ENCODE peak calls at places on chromosomes 13 and 19, in five cellular contexts. W, V, K, O and P are unnamed samples.
A peak's percentile ranks its signal among the peaks of the same experiment; 100 is the strongest.

GRCh38 chr19:47232422-47233211 is 1.6 kb upstream of the BBC3 start:
- DNase-seq in W (no peak), K (no peak), V (peak; percentile 52), O (peak; percentile 70), P (no peak)

GRCh38 chr13:23871616-23872220 is 17.5 kb downstream of the MIPEP start:
- DNase-seq in K (no peak), O (no peak), V (peak; percentile 34), W (peak; percentile 46), P (no peak)

GRCh38 chr19:40756502-40757110 is 5.6 kb downstream of the SNRPA start:
- DNase-seq in W (no peak), O (no peak), K (no peak), V (no peak), P (no peak)

GRCh38 chr13:112994781-112995355 is 25.9 kb downstream of the MCF2L start:
- DNase-seq in V (no peak), O (no peak), W (no peak), K (no peak), P (no peak)

GRCh38 chr19:36688058-36688457 is 646 bp downstream of the ZNF567 start:
- DNase-seq in O (no peak), W (no peak), V (no peak), K (no peak), P (no peak)

GRCh38 chr19:54473071-54473941 is at the start of gene CDC42EP5:
- DNase-seq in O (peak; percentile 88), K (peak; percentile 87), V (no peak), W (peak; percentile 60), P (no peak)

GRCh38 chr13:75454497-75454896 is 27.5 kb downstream of the TBC1D4 start:
- DNase-seq in K (no peak), O (no peak), W (no peak), V (no peak), P (no peak)

GRCh38 chr13:91359566-91359965 is 12.1 kb downstream of the MIR17HG start:
- DNase-seq in O (no peak), K (no peak), V (peak; percentile 61), W (no peak), P (no peak)

GRCh38 chr13:77857810-77858209 is 60.8 kb downstream of the EDNRB start:
- DNase-seq in O (no peak), W (no peak), K (no peak), V (no peak), P (no peak)

GRCh38 chr13:70736622-70737317 is 628.5 kb upstream of the KLHL1 start:
- DNase-seq in K (no peak), W (no peak), V (no peak), O (no peak), P (no peak)

GRCh38 chr13:38013676-38014075 is 144.1 kb upstream of the TRPC4 start:
- DNase-seq in W (no peak), V (no peak), K (no peak), O (no peak), P (no peak)

DNA sequence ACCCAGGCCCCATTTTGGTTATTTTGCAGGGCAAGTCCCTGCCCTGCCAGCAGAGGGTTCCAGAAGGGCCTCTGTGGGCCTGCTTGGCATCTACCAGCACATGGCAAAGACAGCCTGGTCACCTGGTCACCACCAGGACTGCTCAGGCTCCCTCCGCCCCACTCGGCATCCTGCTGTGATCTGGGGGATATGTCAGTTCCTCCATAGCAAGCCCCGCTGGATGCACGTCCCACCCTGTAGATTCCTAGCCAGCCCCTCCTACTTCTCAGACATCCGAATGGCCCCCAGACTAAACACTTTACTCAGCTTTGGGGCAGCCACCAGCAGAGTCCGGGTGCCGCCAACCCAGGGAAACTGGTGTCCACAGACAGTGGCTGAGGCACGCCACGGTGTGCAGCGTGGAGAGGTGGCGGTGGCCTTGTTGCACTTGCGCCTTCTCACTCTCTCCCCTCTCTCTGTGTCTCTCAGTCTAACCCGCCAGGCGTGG is 31.8 kb upstream of the USE1 start:
- DNase-seq in K (no peak), O (no peak), W (no peak), V (peak; percentile 41), P (no peak)
- TF ChIP-seq CTCF in K (no peak), O (no peak), W (no peak), V (peak; percentile 54), P (no peak)

DNA sequence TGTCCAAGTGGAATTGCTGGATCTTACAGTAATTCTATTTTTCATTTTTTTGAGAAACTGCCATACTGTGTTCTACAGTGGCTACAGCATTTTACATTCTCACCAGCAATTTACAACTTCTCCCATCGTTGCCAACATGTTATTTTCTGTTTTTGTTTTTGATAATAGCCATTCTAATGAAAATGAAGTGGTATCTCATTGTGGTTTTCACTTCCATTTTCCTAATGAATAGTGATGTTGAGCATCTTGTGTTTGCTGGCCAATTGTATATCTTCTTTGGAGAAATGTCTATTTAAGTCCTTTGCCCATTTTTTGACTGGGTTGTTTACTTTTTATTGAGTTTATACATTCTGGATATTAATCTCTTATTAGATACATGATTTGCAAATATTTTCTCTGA is 38.6 kb downstream of the KCNRG start:
- DNase-seq in W (no peak), K (no peak), O (no peak), V (no peak), P (no peak)
- H3K27ac ChIP-seq in W (no peak overlapping the region), K (no peak overlapping the region), O (no peak overlapping the region), V (no peak overlapping the region), P (no peak overlapping the region)

DNA sequence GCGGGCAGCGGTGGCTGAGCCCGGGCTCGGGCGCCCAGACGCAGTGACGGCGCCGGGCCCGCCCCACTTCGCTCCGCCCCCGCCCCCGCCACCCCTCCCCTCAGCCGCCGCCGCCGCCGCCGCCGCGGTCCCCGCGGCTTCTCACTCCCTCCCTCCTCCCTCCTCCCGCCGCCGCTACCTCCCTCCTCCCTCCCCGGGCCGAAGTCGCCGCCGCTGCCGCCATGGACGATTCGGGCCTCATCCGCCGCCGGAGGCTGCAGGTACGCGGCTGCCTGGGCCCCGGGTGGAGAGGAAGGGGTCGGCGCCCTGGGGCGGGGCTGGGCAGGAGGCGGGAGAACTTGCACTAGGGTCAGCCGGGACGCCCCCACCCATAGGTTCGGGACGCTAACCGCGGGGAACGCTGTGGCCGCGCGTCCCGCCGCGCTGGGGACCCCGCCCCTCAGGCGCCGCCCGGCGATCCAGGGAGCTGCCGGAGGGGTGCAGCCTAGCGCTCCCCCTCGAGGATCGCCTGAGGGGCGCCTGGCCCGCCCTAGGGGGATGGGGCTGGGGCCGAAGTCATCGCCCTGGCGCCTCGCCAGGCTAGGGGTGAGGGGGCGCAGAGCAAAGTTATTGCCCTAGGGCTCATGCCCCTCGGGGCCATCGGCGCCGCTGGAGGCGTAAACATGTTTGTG is 497 bp downstream of the RTBDN start:
- DNase-seq in V (peak; percentile 58), K (no peak), W (peak; percentile 90), O (peak; percentile 39), P (no peak)
- TF ChIP-seq CTCF in V (peak; percentile 36), K (no peak), W (peak; percentile 12), O (no peak), P (no peak)

GRCh38 chr13:48646791-48647190 is 6.9 kb upstream of the CYSLTR2 start:
- DNase-seq in V (no peak), K (no peak), W (no peak), O (no peak), P (no peak)
- H3K27ac ChIP-seq in V (no peak overlapping the region), K (no peak overlapping the region), W (no peak overlapping the region), O (no peak overlapping the region), P (no peak overlapping the region)

GRCh38 chr19:43759515-43759914 is 4.8 kb upstream of the SMG9 start:
- DNase-seq in O (no peak), V (peak; percentile 56), W (no peak), K (no peak), P (no peak)
- TF ChIP-seq CTCF in O (no peak), V (peak; percentile 73), W (peak; percentile 61), K (no peak), P (no peak)

GRCh38 chr13:99269627-99270252 is 11.6 kb upstream of the GPR18 start:
- DNase-seq in V (peak; percentile 55), W (peak; percentile 17), O (no peak), K (no peak), P (no peak)

GRCh38 chr13:99272481-99272880 is 14.3 kb upstream of the GPR18 start:
- DNase-seq in W (no peak), O (no peak), K (no peak), V (no peak), P (no peak)

GRCh38 chr13:99271249-99271648 is 13.1 kb upstream of the GPR18 start:
- DNase-seq in V (no peak), W (no peak), K (no peak), O (no peak), P (no peak)

GRCh38 chr13:99268822-99269221 is 10.6 kb upstream of the GPR18 start:
- DNase-seq in K (no peak), O (no peak), W (no peak), V (no peak), P (no peak)

GRCh38 chr13:99270503-99270902 is 12.3 kb upstream of the GPR18 start:
- DNase-seq in K (no peak), W (no peak), V (no peak), O (no peak), P (no peak)
- H3K27ac ChIP-seq in K (no peak overlapping the region), W (no peak overlapping the region), V (no peak overlapping the region), O (no peak overlapping the region), P (no peak overlapping the region)

GRCh38 chr13:48504606-48505369 is 28.1 kb downstream of the RCBTB2 start:
- DNase-seq in O (no peak), V (no peak), K (no peak), W (no peak), P (no peak)
- TF ChIP-seq CTCF in O (no peak), V (peak; percentile 11), K (no peak), W (no peak), P (no peak)

DNA sequence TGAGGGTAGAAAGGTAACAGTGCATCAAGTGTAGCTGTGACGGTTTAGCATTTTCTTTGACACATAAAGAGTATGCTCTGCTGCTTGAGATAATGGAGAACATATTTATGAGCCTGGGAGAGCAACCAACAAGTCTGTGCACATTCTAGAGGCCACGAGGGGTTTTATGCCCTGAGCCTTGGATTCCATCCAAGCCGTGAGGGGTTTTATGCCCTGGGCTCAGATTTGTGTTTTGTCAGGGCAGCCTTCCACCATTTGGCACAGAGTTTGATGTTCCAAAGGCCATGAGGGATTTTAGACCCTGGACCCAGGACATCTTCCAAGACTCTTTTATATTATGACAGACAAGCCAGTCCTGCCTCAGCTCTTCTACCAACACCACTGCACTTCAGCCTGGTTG is 106.4 kb downstream of the ZNF486 start:
- DNase-seq in V (peak; percentile 61), W (no peak), O (no peak), K (no peak), P (no peak)
- H3K27ac ChIP-seq in V (peak overlapping the region; percentile 92), W (no peak overlapping the region), O (no peak overlapping the region), K (no peak overlapping the region), P (no peak overlapping the region)

DNA sequence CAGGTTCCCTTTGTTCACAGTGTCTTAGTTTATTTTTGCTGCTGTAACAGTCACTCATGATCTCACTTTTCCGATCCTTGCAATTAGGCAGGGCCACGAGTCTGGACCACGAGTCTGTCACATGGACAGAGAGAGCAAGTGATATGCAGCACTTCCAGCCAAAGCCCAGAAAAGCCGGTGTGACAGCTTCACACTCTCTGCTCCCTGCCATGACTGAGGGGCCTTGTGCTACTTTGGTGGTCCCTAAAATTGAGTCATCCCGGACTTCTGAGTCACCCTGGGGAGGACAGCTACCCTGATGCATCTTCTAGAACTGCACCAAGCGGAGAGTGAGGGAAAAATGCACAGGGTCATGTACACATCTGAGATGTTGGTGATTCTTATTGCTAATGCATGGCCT is 179.6 kb downstream of the EFNB2 start:
- DNase-seq in O (no peak), K (no peak), V (no peak), W (no peak), P (no peak)
- TF ChIP-seq CTCF in O (no peak), K (no peak), V (no peak), W (no peak), P (no peak)